ENCODE peak calls at places on chromosomes 11 and 22, in seven cellular contexts. A, Y, M, H, I, F and O are unnamed samples.

GRCh38 chr11:93903989-93904388 is 53.6 kb upstream of the VSTM5 start:
- DNase-seq in Y (peak; percentile 30), I (no peak), H (no peak), F (no peak), A (no peak), M (no peak), O (no peak)

GRCh38 chr22:25853902-25854301 is 111.9 kb downstream of the MYO18B start:
- DNase-seq in I (no peak), F (no peak), H (no peak), A (no peak), M (no peak), Y (peak; percentile 5), O (no peak)

GRCh38 chr11:23497040-23497439 is 636.8 kb upstream of the CCDC179 start:
- DNase-seq in M (no peak), F (no peak), I (no peak), H (no peak), Y (no peak), A (no peak), O (no peak)

GRCh38 chr11:74749127-74749964 is 697 bp downstream of the RNF169 start:
- DNase-seq in Y (peak; percentile 81), F (peak; percentile 55), M (no peak), I (peak; percentile 64), A (peak; percentile 58), H (peak; percentile 79), O (peak; percentile 45)

GRCh38 chr11:1401656-1402221 is 12.0 kb downstream of the BRSK2 start:
- DNase-seq in A (peak; percentile 70), F (peak; percentile 66), Y (peak; percentile 68), M (no peak), I (peak; percentile 83), H (peak; percentile 72), O (peak; percentile 72)

GRCh38 chr22:25919452-25919851 is 177.5 kb downstream of the MYO18B start:
- DNase-seq in H (no peak), I (no peak), A (no peak), Y (no peak), F (no peak), M (no peak), O (no peak)

GRCh38 chr22:38953577-38954413 is 3.6 kb upstream of the APOBEC3A start:
- DNase-seq in M (no peak), F (no peak), H (no peak), I (peak; percentile 2), Y (no peak), A (no peak), O (no peak)

GRCh38 chr11:23539556-23539955 is 679.3 kb upstream of the CCDC179 start:
- DNase-seq in Y (no peak), F (no peak), I (no peak), A (no peak), M (no peak), H (no peak), O (no peak)

GRCh38 chr11:61352038-61352437 is 9.6 kb downstream of the CYB561A3 start:
- DNase-seq in Y (no peak), H (no peak), A (no peak), F (no peak), M (no peak), I (no peak), O (peak; percentile 68)

GRCh38 chr11:130769782-130770565 is 146.3 kb downstream of the SNX19 start:
- DNase-seq in I (no peak), Y (no peak), A (no peak), M (no peak), F (no peak), H (no peak), O (no peak)

GRCh38 chr11:19071255-19071654 is 10.7 kb upstream of the MRGPRX2 start:
- DNase-seq in H (peak; percentile 73), A (peak; percentile 70), I (peak; percentile 85), Y (peak; percentile 84), F (peak; percentile 55), M (peak; percentile 74), O (peak; percentile 80)

GRCh38 chr11:78392854-78393253 is 24.8 kb downstream of the GAB2 start:
- DNase-seq in M (no peak), F (no peak), Y (peak; percentile 35), A (no peak), I (no peak), H (no peak), O (no peak)

GRCh38 chr11:82906236-82906635 is 4.7 kb downstream of the DDIAS start:
- DNase-seq in A (no peak), I (no peak), F (no peak), H (no peak), M (no peak), Y (no peak), O (no peak)

GRCh38 chr11:26028294-26028954 is 303.5 kb upstream of the ANO3 start:
- DNase-seq in I (no peak), H (no peak), Y (no peak), A (no peak), M (no peak), F (no peak), O (no peak)

GRCh38 chr22:28750471-28750881 is 8.6 kb downstream of the HSCB start:
- DNase-seq in M (no peak), I (no peak), H (no peak), F (no peak), A (no peak), Y (no peak), O (no peak)

GRCh38 chr11:35593143-35593542 is 25.1 kb upstream of the FJX1 start:
- DNase-seq in I (no peak), A (no peak), M (peak; percentile 52), Y (no peak), H (no peak), F (no peak), O (no peak)

GRCh38 chr11:10444725-10445286 is 10.3 kb upstream of the AMPD3 start:
- DNase-seq in I (no peak), F (no peak), A (no peak), M (no peak), H (no peak), Y (no peak), O (peak; percentile 43)

GRCh38 chr11:43943357-43943930 is 1.0 kb downstream of the C11orf96 start:
- DNase-seq in A (no peak), H (no peak), Y (no peak), F (no peak), I (no peak), M (no peak), O (no peak)

GRCh38 chr11:1343391-1344055 is 34.1 kb upstream of the TOLLIP start:
- DNase-seq in I (no peak), A (no peak), F (no peak), Y (no peak), M (no peak), H (no peak), O (no peak)

GRCh38 chr11:64208796-64209562 is 2.5 kb downstream of the FERMT3 start:
- DNase-seq in H (no peak), I (no peak), A (no peak), Y (no peak), F (no peak), M (no peak), O (no peak)
- H3K4me3 ChIP-seq in H (no peak overlapping the region), I (no peak overlapping the region), A (no peak overlapping the region), Y (no peak overlapping the region), F (no peak overlapping the region), M (no peak overlapping the region), O (no peak overlapping the region)

GRCh38 chr11:27158763-27159679 is 118.4 kb downstream of the BBOX1 start:
- DNase-seq in M (no peak), Y (peak; percentile 63), I (peak; percentile 74), H (no peak), F (no peak), A (no peak), O (peak; percentile 55)
- H3K4me1 ChIP-seq in M (no peaks in the 10 kb centered on the region), Y (peaks cover 4% of the 10 kb centered on the region), I (no peaks in the 10 kb centered on the region), H (no peaks in the 10 kb centered on the region), F (no peaks in the 10 kb centered on the region), A (no peaks in the 10 kb centered on the region), O (no peaks in the 10 kb centered on the region)

GRCh38 chr22:35637943-35638342 is 10.3 kb upstream of the APOL6 start:
- DNase-seq in F (no peak), A (no peak), H (no peak), M (no peak), Y (no peak), I (no peak), O (no peak)
- TF ChIP-seq CTCF in F (no peak), A (no peak), H (no peak), M (no peak), Y (no peak), I (no peak), O (no peak)

DNA sequence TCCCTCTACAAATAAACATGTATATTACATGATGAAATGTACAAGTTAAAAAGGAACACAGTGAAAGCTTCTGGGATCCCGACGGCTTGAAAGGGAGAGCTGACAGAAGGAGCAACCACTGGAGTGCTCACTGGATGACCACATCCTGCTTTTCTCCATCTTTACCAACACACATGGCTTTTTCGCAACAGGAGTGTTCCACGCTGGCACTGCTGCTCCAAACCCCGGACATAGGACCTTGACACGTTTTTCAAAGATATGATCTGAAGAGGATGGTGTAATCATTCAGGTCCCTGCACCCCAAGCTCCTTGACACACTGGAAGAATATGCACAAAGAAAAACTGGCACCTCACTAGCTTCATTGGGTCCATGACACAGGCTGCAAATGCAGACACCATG is 121.9 kb downstream of the LARGE1 start:
- DNase-seq in F (no peak), A (no peak), H (no peak), Y (no peak), I (no peak), M (no peak), O (peak; percentile 51)
- H3K4me3 ChIP-seq in F (no peak overlapping the region), A (no peak overlapping the region), H (no peak overlapping the region), Y (no peak overlapping the region), I (no peak overlapping the region), M (no peak overlapping the region), O (no peak overlapping the region)

DNA sequence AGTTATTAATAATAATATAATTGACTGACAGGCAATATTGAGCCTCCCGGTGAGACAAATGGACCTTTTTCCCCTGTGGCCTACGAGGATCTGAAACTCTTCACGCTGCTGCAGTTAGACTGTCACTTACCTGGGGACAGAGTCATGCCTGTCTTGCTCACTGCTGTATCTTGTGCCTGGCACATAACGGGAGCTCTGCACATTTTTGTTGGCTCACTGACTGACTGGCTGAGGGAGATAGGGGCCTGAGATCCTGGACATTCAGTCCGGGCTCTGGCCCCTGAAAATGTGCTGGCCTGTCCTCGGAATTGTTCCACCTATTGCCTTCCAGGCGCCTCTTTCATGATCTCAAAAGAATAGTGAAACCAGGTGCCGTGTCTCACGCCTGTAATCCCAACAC is 743 bp upstream of the CD3D start:
- DNase-seq in A (no peak), M (no peak), H (no peak), Y (no peak), I (no peak), F (no peak), O (no peak)
- H3K4me1 ChIP-seq in A (peaks cover 2% of the 10 kb centered on the region), M (no peaks in the 10 kb centered on the region), H (no peaks in the 10 kb centered on the region), Y (peaks cover 15% of the 10 kb centered on the region), I (no peaks in the 10 kb centered on the region), F (no peaks in the 10 kb centered on the region), O (no peaks in the 10 kb centered on the region)